ENCODE peak calls at places on chromosomes 13 and 19, in ten cellular contexts. One of them, this sample, is unnamed.

GRCh38 chr13:27353166-27353583 is 71.2 kb upstream of the GTF3A start:
- DNase-seq in CD4-positive, CD25-positive, alpha-beta regulatory T cell: no peak
- DNase-seq in globus pallidus: peak
- DNase-seq in activated naive CD8-positive, alpha-beta T cell treated with anti-CD3 and anti-CD28 coated beads, Interleukin-2, amount 50 U/mL, for 24 hours: no peak
- DNase-seq in ovary: no peak
- DNase-seq in cardiac muscle cell: no peak
- DNase-seq in left ventricle myocardium inferior: no peak
- DNase-seq in activated CD8-positive, alpha-beta memory T cell treated with anti-CD3 and anti-CD28 coated beads for 1 hour: no peak
- DNase-seq in activated CD4-positive, alpha-beta T cell treated with anti-CD3 and anti-CD28 coated beads, Interleukin-2, amount 50 U/mL, for 1 hour: no peak
- DNase-seq in Ammon's horn: peak
- DNase-seq in this sample: no peak

GRCh38 chr19:16661480-16662034 is 618 bp downstream of the TMEM38A start:
- DNase-seq in left ventricle myocardium inferior: peak
- DNase-seq in activated CD8-positive, alpha-beta memory T cell treated with anti-CD3 and anti-CD28 coated beads for 1 hour: no peak
- DNase-seq in activated CD4-positive, alpha-beta T cell treated with anti-CD3 and anti-CD28 coated beads, Interleukin-2, amount 50 U/mL, for 1 hour: no peak
- DNase-seq in CD4-positive, CD25-positive, alpha-beta regulatory T cell: no peak
- DNase-seq in cardiac muscle cell: peak
- DNase-seq in activated naive CD8-positive, alpha-beta T cell treated with anti-CD3 and anti-CD28 coated beads, Interleukin-2, amount 50 U/mL, for 24 hours: peak
- DNase-seq in globus pallidus: peak
- DNase-seq in Ammon's horn: peak
- DNase-seq in ovary: peak
- DNase-seq in this sample: no peak

GRCh38 chr13:113178070-113178895 is 19.8 kb downstream of the PROZ start:
- DNase-seq in CD4-positive, CD25-positive, alpha-beta regulatory T cell: no peak
- DNase-seq in ovary: no peak
- DNase-seq in activated naive CD8-positive, alpha-beta T cell treated with anti-CD3 and anti-CD28 coated beads, Interleukin-2, amount 50 U/mL, for 24 hours: no peak
- DNase-seq in left ventricle myocardium inferior: no peak
- DNase-seq in cardiac muscle cell: no peak
- DNase-seq in globus pallidus: no peak
- DNase-seq in Ammon's horn: no peak
- DNase-seq in activated CD4-positive, alpha-beta T cell treated with anti-CD3 and anti-CD28 coated beads, Interleukin-2, amount 50 U/mL, for 1 hour: no peak
- DNase-seq in activated CD8-positive, alpha-beta memory T cell treated with anti-CD3 and anti-CD28 coated beads for 1 hour: no peak
- DNase-seq in this sample: no peak

GRCh38 chr19:13086341-13086740 is 16.3 kb downstream of the LYL1 start:
- DNase-seq in Ammon's horn: no peak
- DNase-seq in activated naive CD8-positive, alpha-beta T cell treated with anti-CD3 and anti-CD28 coated beads, Interleukin-2, amount 50 U/mL, for 24 hours: no peak
- DNase-seq in activated CD8-positive, alpha-beta memory T cell treated with anti-CD3 and anti-CD28 coated beads for 1 hour: no peak
- DNase-seq in cardiac muscle cell: no peak
- DNase-seq in CD4-positive, CD25-positive, alpha-beta regulatory T cell: no peak
- DNase-seq in activated CD4-positive, alpha-beta T cell treated with anti-CD3 and anti-CD28 coated beads, Interleukin-2, amount 50 U/mL, for 1 hour: no peak
- DNase-seq in globus pallidus: peak
- DNase-seq in left ventricle myocardium inferior: no peak
- DNase-seq in ovary: no peak
- DNase-seq in this sample: no peak

GRCh38 chr13:111080642-111081041 is 34.5 kb upstream of the ARHGEF7 start:
- DNase-seq in activated CD8-positive, alpha-beta memory T cell treated with anti-CD3 and anti-CD28 coated beads for 1 hour: no peak
- DNase-seq in globus pallidus: no peak
- DNase-seq in ovary: no peak
- DNase-seq in activated CD4-positive, alpha-beta T cell treated with anti-CD3 and anti-CD28 coated beads, Interleukin-2, amount 50 U/mL, for 1 hour: no peak
- DNase-seq in cardiac muscle cell: no peak
- DNase-seq in CD4-positive, CD25-positive, alpha-beta regulatory T cell: no peak
- DNase-seq in activated naive CD8-positive, alpha-beta T cell treated with anti-CD3 and anti-CD28 coated beads, Interleukin-2, amount 50 U/mL, for 24 hours: no peak
- DNase-seq in Ammon's horn: no peak
- DNase-seq in left ventricle myocardium inferior: no peak
- DNase-seq in this sample: no peak

GRCh38 chr13:30730526-30730925 is 4.8 kb upstream of the ALOX5AP start:
- DNase-seq in ovary: no peak
- DNase-seq in left ventricle myocardium inferior: no peak
- DNase-seq in CD4-positive, CD25-positive, alpha-beta regulatory T cell: no peak
- DNase-seq in globus pallidus: no peak
- DNase-seq in cardiac muscle cell: no peak
- DNase-seq in activated CD8-positive, alpha-beta memory T cell treated with anti-CD3 and anti-CD28 coated beads for 1 hour: no peak
- DNase-seq in activated naive CD8-positive, alpha-beta T cell treated with anti-CD3 and anti-CD28 coated beads, Interleukin-2, amount 50 U/mL, for 24 hours: no peak
- DNase-seq in activated CD4-positive, alpha-beta T cell treated with anti-CD3 and anti-CD28 coated beads, Interleukin-2, amount 50 U/mL, for 1 hour: no peak
- DNase-seq in Ammon's horn: peak
- DNase-seq in this sample: no peak

GRCh38 chr19:6065685-6066365 is 44.5 kb downstream of the RFX2 start:
- DNase-seq in left ventricle myocardium inferior: peak
- DNase-seq in cardiac muscle cell: no peak
- DNase-seq in activated naive CD8-positive, alpha-beta T cell treated with anti-CD3 and anti-CD28 coated beads, Interleukin-2, amount 50 U/mL, for 24 hours: peak
- DNase-seq in Ammon's horn: peak
- DNase-seq in activated CD8-positive, alpha-beta memory T cell treated with anti-CD3 and anti-CD28 coated beads for 1 hour: peak
- DNase-seq in globus pallidus: no peak
- DNase-seq in ovary: no peak
- DNase-seq in CD4-positive, CD25-positive, alpha-beta regulatory T cell: no peak
- DNase-seq in activated CD4-positive, alpha-beta T cell treated with anti-CD3 and anti-CD28 coated beads, Interleukin-2, amount 50 U/mL, for 1 hour: peak
- DNase-seq in this sample: no peak

GRCh38 chr13:114076329-114076761 is 56.1 kb downstream of the RASA3 start:
- DNase-seq in left ventricle myocardium inferior: no peak
- DNase-seq in activated naive CD8-positive, alpha-beta T cell treated with anti-CD3 and anti-CD28 coated beads, Interleukin-2, amount 50 U/mL, for 24 hours: no peak
- DNase-seq in cardiac muscle cell: no peak
- DNase-seq in CD4-positive, CD25-positive, alpha-beta regulatory T cell: no peak
- DNase-seq in activated CD8-positive, alpha-beta memory T cell treated with anti-CD3 and anti-CD28 coated beads for 1 hour: no peak
- DNase-seq in activated CD4-positive, alpha-beta T cell treated with anti-CD3 and anti-CD28 coated beads, Interleukin-2, amount 50 U/mL, for 1 hour: no peak
- DNase-seq in Ammon's horn: peak
- DNase-seq in ovary: no peak
- DNase-seq in globus pallidus: no peak
- DNase-seq in this sample: no peak

GRCh38 chr13:20363604-20364003 is 131.5 kb upstream of the GJB6 start:
- DNase-seq in cardiac muscle cell: no peak
- DNase-seq in activated CD4-positive, alpha-beta T cell treated with anti-CD3 and anti-CD28 coated beads, Interleukin-2, amount 50 U/mL, for 1 hour: no peak
- DNase-seq in activated CD8-positive, alpha-beta memory T cell treated with anti-CD3 and anti-CD28 coated beads for 1 hour: no peak
- DNase-seq in Ammon's horn: no peak
- DNase-seq in CD4-positive, CD25-positive, alpha-beta regulatory T cell: no peak
- DNase-seq in globus pallidus: peak
- DNase-seq in activated naive CD8-positive, alpha-beta T cell treated with anti-CD3 and anti-CD28 coated beads, Interleukin-2, amount 50 U/mL, for 24 hours: no peak
- DNase-seq in left ventricle myocardium inferior: no peak
- DNase-seq in ovary: no peak
- DNase-seq in this sample: no peak

GRCh38 chr13:78067290-78067689 is 148.7 kb upstream of the EDNRB start:
- DNase-seq in left ventricle myocardium inferior: no peak
- DNase-seq in activated naive CD8-positive, alpha-beta T cell treated with anti-CD3 and anti-CD28 coated beads, Interleukin-2, amount 50 U/mL, for 24 hours: no peak
- DNase-seq in cardiac muscle cell: no peak
- DNase-seq in Ammon's horn: no peak
- DNase-seq in CD4-positive, CD25-positive, alpha-beta regulatory T cell: no peak
- DNase-seq in globus pallidus: no peak
- DNase-seq in ovary: no peak
- DNase-seq in activated CD4-positive, alpha-beta T cell treated with anti-CD3 and anti-CD28 coated beads, Interleukin-2, amount 50 U/mL, for 1 hour: no peak
- DNase-seq in activated CD8-positive, alpha-beta memory T cell treated with anti-CD3 and anti-CD28 coated beads for 1 hour: no peak
- DNase-seq in this sample: no peak

GRCh38 chr19:54420068-54420382 is 4.8 kb downstream of the TTYH1 start:
- DNase-seq in CD4-positive, CD25-positive, alpha-beta regulatory T cell: no peak
- DNase-seq in activated naive CD8-positive, alpha-beta T cell treated with anti-CD3 and anti-CD28 coated beads, Interleukin-2, amount 50 U/mL, for 24 hours: no peak
- DNase-seq in cardiac muscle cell: no peak
- DNase-seq in activated CD8-positive, alpha-beta memory T cell treated with anti-CD3 and anti-CD28 coated beads for 1 hour: no peak
- DNase-seq in left ventricle myocardium inferior: no peak
- DNase-seq in activated CD4-positive, alpha-beta T cell treated with anti-CD3 and anti-CD28 coated beads, Interleukin-2, amount 50 U/mL, for 1 hour: no peak
- DNase-seq in globus pallidus: no peak
- DNase-seq in ovary: no peak
- DNase-seq in Ammon's horn: no peak
- DNase-seq in this sample: no peak

GRCh38 chr13:106488075-106488474 is 47.4 kb downstream of the EFNB2 start:
- DNase-seq in globus pallidus: no peak
- DNase-seq in CD4-positive, CD25-positive, alpha-beta regulatory T cell: no peak
- DNase-seq in cardiac muscle cell: no peak
- DNase-seq in left ventricle myocardium inferior: no peak
- DNase-seq in activated CD4-positive, alpha-beta T cell treated with anti-CD3 and anti-CD28 coated beads, Interleukin-2, amount 50 U/mL, for 1 hour: no peak
- DNase-seq in activated naive CD8-positive, alpha-beta T cell treated with anti-CD3 and anti-CD28 coated beads, Interleukin-2, amount 50 U/mL, for 24 hours: no peak
- DNase-seq in activated CD8-positive, alpha-beta memory T cell treated with anti-CD3 and anti-CD28 coated beads for 1 hour: no peak
- DNase-seq in ovary: no peak
- DNase-seq in Ammon's horn: no peak
- DNase-seq in this sample: no peak

GRCh38 chr19:7618771-7619510 is 10.4 kb downstream of the XAB2 start:
- DNase-seq in left ventricle myocardium inferior: no peak
- DNase-seq in CD4-positive, CD25-positive, alpha-beta regulatory T cell: no peak
- DNase-seq in activated CD8-positive, alpha-beta memory T cell treated with anti-CD3 and anti-CD28 coated beads for 1 hour: no peak
- DNase-seq in ovary: no peak
- DNase-seq in Ammon's horn: peak
- DNase-seq in globus pallidus: no peak
- DNase-seq in activated naive CD8-positive, alpha-beta T cell treated with anti-CD3 and anti-CD28 coated beads, Interleukin-2, amount 50 U/mL, for 24 hours: no peak
- DNase-seq in cardiac muscle cell: no peak
- DNase-seq in activated CD4-positive, alpha-beta T cell treated with anti-CD3 and anti-CD28 coated beads, Interleukin-2, amount 50 U/mL, for 1 hour: no peak
- DNase-seq in this sample: no peak

GRCh38 chr13:27182844-27183497 is 11.4 kb upstream of the USP12 start:
- DNase-seq in globus pallidus: no peak
- DNase-seq in activated CD8-positive, alpha-beta memory T cell treated with anti-CD3 and anti-CD28 coated beads for 1 hour: no peak
- DNase-seq in left ventricle myocardium inferior: peak
- DNase-seq in activated naive CD8-positive, alpha-beta T cell treated with anti-CD3 and anti-CD28 coated beads, Interleukin-2, amount 50 U/mL, for 24 hours: no peak
- DNase-seq in Ammon's horn: no peak
- DNase-seq in cardiac muscle cell: peak
- DNase-seq in activated CD4-positive, alpha-beta T cell treated with anti-CD3 and anti-CD28 coated beads, Interleukin-2, amount 50 U/mL, for 1 hour: no peak
- DNase-seq in ovary: no peak
- DNase-seq in CD4-positive, CD25-positive, alpha-beta regulatory T cell: no peak
- DNase-seq in this sample: peak

GRCh38 chr13:25575562-25575961 is 203.8 kb downstream of the ATP8A2 start:
- DNase-seq in globus pallidus: no peak
- DNase-seq in CD4-positive, CD25-positive, alpha-beta regulatory T cell: no peak
- DNase-seq in left ventricle myocardium inferior: no peak
- DNase-seq in activated naive CD8-positive, alpha-beta T cell treated with anti-CD3 and anti-CD28 coated beads, Interleukin-2, amount 50 U/mL, for 24 hours: no peak
- DNase-seq in ovary: no peak
- DNase-seq in cardiac muscle cell: no peak
- DNase-seq in activated CD4-positive, alpha-beta T cell treated with anti-CD3 and anti-CD28 coated beads, Interleukin-2, amount 50 U/mL, for 1 hour: no peak
- DNase-seq in activated CD8-positive, alpha-beta memory T cell treated with anti-CD3 and anti-CD28 coated beads for 1 hour: no peak
- DNase-seq in Ammon's horn: no peak
- DNase-seq in this sample: no peak

GRCh38 chr13:21361123-21361522 is 98.0 kb downstream of the ZDHHC20 start:
- DNase-seq in activated naive CD8-positive, alpha-beta T cell treated with anti-CD3 and anti-CD28 coated beads, Interleukin-2, amount 50 U/mL, for 24 hours: no peak
- DNase-seq in left ventricle myocardium inferior: no peak
- DNase-seq in globus pallidus: no peak
- DNase-seq in CD4-positive, CD25-positive, alpha-beta regulatory T cell: no peak
- DNase-seq in activated CD4-positive, alpha-beta T cell treated with anti-CD3 and anti-CD28 coated beads, Interleukin-2, amount 50 U/mL, for 1 hour: no peak
- DNase-seq in activated CD8-positive, alpha-beta memory T cell treated with anti-CD3 and anti-CD28 coated beads for 1 hour: no peak
- DNase-seq in Ammon's horn: no peak
- DNase-seq in ovary: no peak
- DNase-seq in cardiac muscle cell: no peak
- DNase-seq in this sample: no peak

GRCh38 chr13:21837841-21838551 is 167.1 kb downstream of the FGF9 start:
- DNase-seq in activated CD8-positive, alpha-beta memory T cell treated with anti-CD3 and anti-CD28 coated beads for 1 hour: no peak
- DNase-seq in activated naive CD8-positive, alpha-beta T cell treated with anti-CD3 and anti-CD28 coated beads, Interleukin-2, amount 50 U/mL, for 24 hours: no peak
- DNase-seq in ovary: no peak
- DNase-seq in globus pallidus: no peak
- DNase-seq in activated CD4-positive, alpha-beta T cell treated with anti-CD3 and anti-CD28 coated beads, Interleukin-2, amount 50 U/mL, for 1 hour: no peak
- DNase-seq in CD4-positive, CD25-positive, alpha-beta regulatory T cell: no peak
- DNase-seq in left ventricle myocardium inferior: no peak
- DNase-seq in Ammon's horn: no peak
- DNase-seq in cardiac muscle cell: no peak
- DNase-seq in this sample: no peak

GRCh38 chr19:38247126-38247525 is 9.0 kb downstream of the PPP1R14A start:
- DNase-seq in CD4-positive, CD25-positive, alpha-beta regulatory T cell: no peak
- DNase-seq in cardiac muscle cell: no peak
- DNase-seq in activated CD4-positive, alpha-beta T cell treated with anti-CD3 and anti-CD28 coated beads, Interleukin-2, amount 50 U/mL, for 1 hour: no peak
- DNase-seq in globus pallidus: no peak
- DNase-seq in ovary: no peak
- DNase-seq in activated naive CD8-positive, alpha-beta T cell treated with anti-CD3 and anti-CD28 coated beads, Interleukin-2, amount 50 U/mL, for 24 hours: no peak
- DNase-seq in activated CD8-positive, alpha-beta memory T cell treated with anti-CD3 and anti-CD28 coated beads for 1 hour: no peak
- DNase-seq in left ventricle myocardium inferior: no peak
- DNase-seq in Ammon's horn: no peak
- DNase-seq in this sample: no peak

GRCh38 chr19:35162471-35163326 is 8.2 kb downstream of the FXYD5 start:
- DNase-seq in globus pallidus: no peak
- DNase-seq in CD4-positive, CD25-positive, alpha-beta regulatory T cell: no peak
- DNase-seq in activated naive CD8-positive, alpha-beta T cell treated with anti-CD3 and anti-CD28 coated beads, Interleukin-2, amount 50 U/mL, for 24 hours: no peak
- DNase-seq in cardiac muscle cell: no peak
- DNase-seq in ovary: no peak
- DNase-seq in Ammon's horn: no peak
- DNase-seq in activated CD4-positive, alpha-beta T cell treated with anti-CD3 and anti-CD28 coated beads, Interleukin-2, amount 50 U/mL, for 1 hour: no peak
- DNase-seq in left ventricle myocardium inferior: no peak
- DNase-seq in activated CD8-positive, alpha-beta memory T cell treated with anti-CD3 and anti-CD28 coated beads for 1 hour: no peak
- DNase-seq in this sample: peak

GRCh38 chr13:23146811-23147245 is 34.0 kb upstream of the SGCG start:
- DNase-seq in cardiac muscle cell: no peak
- DNase-seq in activated CD8-positive, alpha-beta memory T cell treated with anti-CD3 and anti-CD28 coated beads for 1 hour: no peak
- DNase-seq in activated CD4-positive, alpha-beta T cell treated with anti-CD3 and anti-CD28 coated beads, Interleukin-2, amount 50 U/mL, for 1 hour: no peak
- DNase-seq in Ammon's horn: peak
- DNase-seq in globus pallidus: peak
- DNase-seq in ovary: no peak
- DNase-seq in CD4-positive, CD25-positive, alpha-beta regulatory T cell: no peak
- DNase-seq in activated naive CD8-positive, alpha-beta T cell treated with anti-CD3 and anti-CD28 coated beads, Interleukin-2, amount 50 U/mL, for 24 hours: no peak
- DNase-seq in left ventricle myocardium inferior: no peak
- DNase-seq in this sample: no peak

GRCh38 chr13:48636550-48636949 is 17.2 kb upstream of the CYSLTR2 start:
- DNase-seq in activated CD8-positive, alpha-beta memory T cell treated with anti-CD3 and anti-CD28 coated beads for 1 hour: no peak
- DNase-seq in left ventricle myocardium inferior: no peak
- DNase-seq in Ammon's horn: no peak
- DNase-seq in activated naive CD8-positive, alpha-beta T cell treated with anti-CD3 and anti-CD28 coated beads, Interleukin-2, amount 50 U/mL, for 24 hours: no peak
- DNase-seq in ovary: no peak
- DNase-seq in cardiac muscle cell: no peak
- DNase-seq in globus pallidus: no peak
- DNase-seq in CD4-positive, CD25-positive, alpha-beta regulatory T cell: no peak
- DNase-seq in activated CD4-positive, alpha-beta T cell treated with anti-CD3 and anti-CD28 coated beads, Interleukin-2, amount 50 U/mL, for 1 hour: no peak
- DNase-seq in this sample: no peak

GRCh38 chr13:20174656-20175405 is 14.0 kb upstream of the GJA3 start:
- DNase-seq in CD4-positive, CD25-positive, alpha-beta regulatory T cell: no peak
- DNase-seq in activated CD8-positive, alpha-beta memory T cell treated with anti-CD3 and anti-CD28 coated beads for 1 hour: no peak
- DNase-seq in activated naive CD8-positive, alpha-beta T cell treated with anti-CD3 and anti-CD28 coated beads, Interleukin-2, amount 50 U/mL, for 24 hours: peak
- DNase-seq in ovary: peak
- DNase-seq in left ventricle myocardium inferior: peak
- DNase-seq in globus pallidus: no peak
- DNase-seq in activated CD4-positive, alpha-beta T cell treated with anti-CD3 and anti-CD28 coated beads, Interleukin-2, amount 50 U/mL, for 1 hour: peak
- DNase-seq in cardiac muscle cell: no peak
- DNase-seq in Ammon's horn: peak
- DNase-seq in this sample: peak

GRCh38 chr13:67763316-67763715 is 533.2 kb upstream of the PCDH9 start:
- DNase-seq in activated CD4-positive, alpha-beta T cell treated with anti-CD3 and anti-CD28 coated beads, Interleukin-2, amount 50 U/mL, for 1 hour: no peak
- DNase-seq in cardiac muscle cell: no peak
- DNase-seq in left ventricle myocardium inferior: no peak
- DNase-seq in globus pallidus: no peak
- DNase-seq in Ammon's horn: no peak
- DNase-seq in activated naive CD8-positive, alpha-beta T cell treated with anti-CD3 and anti-CD28 coated beads, Interleukin-2, amount 50 U/mL, for 24 hours: no peak
- DNase-seq in CD4-positive, CD25-positive, alpha-beta regulatory T cell: no peak
- DNase-seq in ovary: no peak
- DNase-seq in activated CD8-positive, alpha-beta memory T cell treated with anti-CD3 and anti-CD28 coated beads for 1 hour: no peak
- DNase-seq in this sample: no peak

This sample was measured in HCT116.